ENCODE peak calls at places on chromosomes 4 and X, in five cellular contexts. D is iris pigment epithelial cell, L is D341Med, X is lower leg skin, U is AG08395. P is an unnamed sample.

GRCh38 chrX:19889582-19890342 is 2.4 kb upstream of the SH3KBP1 start:
- DNase-seq in D (peak; percentile 88), L (no peak), X (no peak), U (peak; percentile 30), P (no peak)

GRCh38 chr4:126028871-126029270 is 714.1 kb downstream of the FAT4 start:
- DNase-seq in D (peak; percentile 33), L (no peak), X (no peak), U (no peak), P (no peak)

GRCh38 chr4:169060396-169061081 is 50.5 kb upstream of the CBR4 start:
- DNase-seq in D (peak; percentile 24), L (no peak), X (no peak), U (no peak), P (no peak)

GRCh38 chr4:86730310-86730709 is 118.9 kb downstream of the SLC10A6 start:
- DNase-seq in D (peak; percentile 32), L (no peak), X (no peak), U (no peak), P (peak; percentile 1)

GRCh38 chr4:3211866-3212265 is 37.1 kb upstream of the MSANTD1 start:
- DNase-seq in D (no peak), L (no peak), X (no peak), U (no peak), P (no peak)

GRCh38 chr4:80322716-80323115 is 12.8 kb upstream of the CFAP299 start:
- DNase-seq in D (peak; percentile 70), L (no peak), X (no peak), U (peak; percentile 64), P (no peak)

GRCh38 chr4:88001871-88002270 is 5.6 kb upstream of the PKD2 start:
- DNase-seq in D (no peak), L (no peak), X (no peak), U (no peak), P (no peak)

GRCh38 chr4:22471999-22472434 is 43.8 kb downstream of the ADGRA3 start:
- DNase-seq in D (no peak), L (no peak), X (no peak), U (no peak), P (no peak)

GRCh38 chr4:8276358-8277240 is 7.0 kb downstream of the HTRA3 start:
- DNase-seq in D (peak; percentile 44), L (no peak), X (no peak), U (peak; percentile 59), P (no peak)

GRCh38 chr4:109424093-109424818 is 9.4 kb upstream of the SEC24B start:
- DNase-seq in D (no peak), L (no peak), X (no peak), U (no peak), P (no peak)

GRCh38 chrX:11678174-11678573 is 12.5 kb upstream of the ARHGAP6 start:
- DNase-seq in D (no peak), L (no peak), X (no peak), U (no peak), P (no peak)

GRCh38 chr4:75142850-75143249 is 209.9 kb downstream of the PARM1 start:
- DNase-seq in D (no peak), L (no peak), X (no peak), U (no peak), P (no peak)

GRCh38 chr4:118340109-118340508 is 12.7 kb downstream of the PRSS12 start:
- DNase-seq in D (no peak), L (no peak), X (no peak), U (no peak), P (no peak)

GRCh38 chr4:73315091-73315490 is 56.5 kb upstream of the ANKRD17 start:
- DNase-seq in D (peak; percentile 57), L (no peak), X (no peak), U (peak; percentile 51), P (no peak)

GRCh38 chrX:122641136-122641535 is 542.9 kb upstream of the GRIA3 start:
- DNase-seq in D (peak; percentile 7), L (no peak), X (no peak), U (no peak), P (no peak)

GRCh38 chrX:124268099-124268498 is 64.4 kb upstream of the TEX13D start:
- DNase-seq in D (no peak), L (no peak), X (no peak), U (no peak), P (no peak)